ENCODE peak calls at places on chromosomes 4 and X, in four cellular contexts. W, Q, R and V are unnamed samples.

GRCh38 chrX:132609449-132609848 is 120.6 kb upstream of the MBNL3 start:
- DNase-seq in W (no peak), Q (no peak), R (no peak), V (no peak)

GRCh38 chr4:43379001-43379400 is 486.5 kb downstream of the GRXCR1 start:
- DNase-seq in W (no peak), Q (no peak), R (no peak), V (no peak)

GRCh38 chr4:29153642-29154041 is 1566.5 kb upstream of the PCDH7 start:
- DNase-seq in W (no peak), Q (no peak), R (peak; percentile 97), V (no peak)

GRCh38 chr4:10733016-10733415 is 48.4 kb upstream of the CLNK start:
- DNase-seq in W (no peak), Q (no peak), R (no peak), V (no peak)

GRCh38 chr4:41683321-41683720 is 65.2 kb downstream of the PHOX2B start:
- DNase-seq in W (no peak), Q (peak; percentile 34), R (no peak), V (no peak)

GRCh38 chrX:132041016-132041415 is 17.9 kb downstream of the STK26 start:
- DNase-seq in W (no peak), Q (no peak), R (peak; percentile 2), V (no peak)

GRCh38 chrX:47169273-47169672 is 24.3 kb downstream of the RBM10 start:
- DNase-seq in W (no peak), Q (no peak), R (no peak), V (no peak)

GRCh38 chr4:2932951-2933565 is 30.1 kb downstream of the NOP14 start:
- DNase-seq in W (no peak), Q (no peak), R (no peak), V (no peak)

GRCh38 chr4:24979554-24979953 is 51.2 kb downstream of the LGI2 start:
- DNase-seq in W (no peak), Q (peak; percentile 27), R (peak; percentile 96), V (no peak)

GRCh38 chrX:120677017-120677652 is 47.3 kb upstream of the C1GALT1C1 start:
- DNase-seq in W (no peak), Q (no peak), R (no peak), V (no peak)

GRCh38 chr4:78058591-78059523 is 1.7 kb downstream of the FRAS1 start:
- DNase-seq in W (no peak), Q (peak; percentile 31), R (peak; percentile 33), V (no peak)

GRCh38 chr4:7017446-7018048 is 25.6 kb upstream of the TADA2B start:
- DNase-seq in W (no peak), Q (no peak), R (no peak), V (no peak)

GRCh38 chrX:27924261-27924660 is 57.0 kb downstream of the DCAF8L1 start:
- DNase-seq in W (no peak), Q (no peak), R (no peak), V (no peak)

GRCh38 chrX:21993265-21993664 is 38.9 kb upstream of the PHEX start:
- DNase-seq in W (no peak), Q (no peak), R (no peak), V (no peak)

GRCh38 chr4:147760176-147760575 is 28.3 kb downstream of the ARHGAP10 start:
- DNase-seq in W (no peak), Q (no peak), R (no peak), V (no peak)

GRCh38 chr4:168421671-168422070 is 58.6 kb downstream of the DDX60L start:
- DNase-seq in W (no peak), Q (peak; percentile 30), R (peak; percentile 98), V (peak; percentile 26)

GRCh38 chrX:47206316-47206715 is 12.2 kb upstream of the CDK16 start:
- DNase-seq in W (no peak), Q (peak; percentile 52), R (no peak), V (no peak)

GRCh38 chr4:119536572-119537528 is 91.8 kb downstream of the PDE5A start:
- DNase-seq in W (no peak), Q (peak; percentile 13), R (peak; percentile 3), V (no peak)

GRCh38 chrX:53481093-53481492 is 46.9 kb upstream of the HSD17B10 start:
- DNase-seq in W (no peak), Q (peak; percentile 8), R (no peak), V (no peak)

GRCh38 chr4:7721984-7722551 is 217.6 kb downstream of the AFAP1 start:
- DNase-seq in W (no peak), Q (no peak), R (peak; percentile 42), V (no peak)

GRCh38 chr4:156749791-156750403 is 221.7 kb downstream of the PDGFC start:
- DNase-seq in W (no peak), Q (no peak), R (no peak), V (no peak)

GRCh38 chr4:179465131-179465797 is 2023.0 kb upstream of the AGA start:
- DNase-seq in W (no peak), Q (no peak), R (no peak), V (no peak)

GRCh38 chr4:120682981-120683380 is 239.5 kb downstream of the PRDM5 start:
- DNase-seq in W (no peak), Q (peak; percentile 11), R (no peak), V (no peak)

GRCh38 chrX:39427492-39428289 is 626.4 kb downstream of the MID1IP1 start:
- DNase-seq in W (peak; percentile 38), Q (peak; percentile 22), R (peak; percentile 30), V (no peak)